ENCODE peak calls at places on chromosomes 4 and X, in eight cellular contexts. G, J, U, P, W, L, I and S are unnamed samples.

GRCh38 chr4:145307763-145308430 is 127.5 kb upstream of the OTUD4 start:
- DNase-seq in G (no peak), J (peak; percentile 26), U (no peak), P (no peak), W (no peak), L (no peak), I (no peak), S (no peak)

GRCh38 chr4:156575430-156576073 is 396.0 kb downstream of the PDGFC start:
- DNase-seq in G (peak; percentile 31), J (peak; percentile 38), U (no peak), P (no peak), W (no peak), L (no peak), I (peak; percentile 23), S (no peak)

GRCh38 chr4:62771656-62772557 is 1571.8 kb downstream of the ADGRL3 start:
- DNase-seq in G (no peak), J (no peak), U (no peak), P (no peak), W (no peak), L (no peak), I (peak; percentile 29), S (no peak)

GRCh38 chr4:13918110-13918509 is 290.6 kb upstream of the BOD1L1 start:
- DNase-seq in G (peak; percentile 97), J (peak; percentile 99), U (no peak), P (no peak), W (no peak), L (peak; percentile 2), I (no peak), S (no peak)

GRCh38 chr4:111283066-111283677 is 660.3 kb upstream of the PITX2 start:
- DNase-seq in G (peak; percentile 62), J (peak; percentile 56), U (no peak), P (peak; percentile 46), W (no peak), L (peak; percentile 2), I (peak; percentile 71), S (peak; percentile 45)

GRCh38 chrX:44872319-44872816 is 620 bp upstream of the KDM6A start:
- DNase-seq in G (no peak), J (peak; percentile 59), U (no peak), P (peak; percentile 54), W (no peak), L (no peak), I (no peak), S (peak; percentile 35)

GRCh38 chr4:148315049-148315448 is 127.2 kb downstream of the NR3C2 start:
- DNase-seq in G (peak; percentile 1), J (no peak), U (no peak), P (no peak), W (no peak), L (peak; percentile 11), I (no peak), S (no peak)

GRCh38 chr4:113504422-113504821 is 257.1 kb downstream of the CAMK2D start:
- DNase-seq in G (no peak), J (no peak), U (no peak), P (no peak), W (no peak), L (no peak), I (no peak), S (no peak)

GRCh38 chr4:153295131-153295755 is 49.2 kb upstream of the MND1 start:
- DNase-seq in G (no peak), J (no peak), U (no peak), P (no peak), W (no peak), L (no peak), I (no peak), S (no peak)

GRCh38 chr4:85423414-85423813 is 51.5 kb upstream of the ARHGAP24 start:
- DNase-seq in G (peak; percentile 4), J (peak; percentile 13), U (no peak), P (no peak), W (no peak), L (no peak), I (no peak), S (no peak)

GRCh38 chrX:104566921-104567501 is 1.0 kb downstream of the IL1RAPL2 start:
- DNase-seq in G (no peak), J (no peak), U (no peak), P (no peak), W (no peak), L (no peak), I (peak; percentile 43), S (no peak)

GRCh38 chrX:108199691-108200090 is 108.1 kb downstream of the ATG4A start:
- DNase-seq in G (peak; percentile 30), J (peak; percentile 53), U (no peak), P (no peak), W (peak; percentile 51), L (peak; percentile 12), I (peak; percentile 44), S (no peak)

GRCh38 chrX:150663061-150663460 is 30.1 kb upstream of the MTMR1 start:
- DNase-seq in G (no peak), J (no peak), U (no peak), P (no peak), W (no peak), L (no peak), I (no peak), S (no peak)